ENCODE peak calls at places on chromosome 7, in four cellular contexts. Y is choroid plexus epithelial cell, I is cardiac fibroblast, B is endothelial cell of umbilical vein. Z is an unnamed sample.

GRCh38 chr7:91551377-91552175 is 287.3 kb downstream of the FZD1 start:
- DNase-seq in Y (no peak), I (no peak), B (peak), Z (no peak)

GRCh38 chr7:69932034-69932628 is 333.9 kb downstream of the AUTS2 start:
- DNase-seq in Y (peak), I (peak), B (no peak), Z (peak)

GRCh38 chr7:130960208-130960988 is 226.4 kb upstream of the KLF14 start:
- DNase-seq in Y (peak), I (peak), B (peak), Z (no peak)

GRCh38 chr7:31122649-31123058 is 70.5 kb downstream of the ADCYAP1R1 start:
- DNase-seq in Y (peak), I (peak), B (peak), Z (peak)

GRCh38 chr7:1027285-1028043 is 16.9 kb upstream of the GPR146 start:
- DNase-seq in Y (peak), I (peak), B (peak), Z (peak)

GRCh38 chr7:116630932-116631449 is 41.0 kb upstream of the MET start:
- DNase-seq in Y (peak), I (peak), B (no peak), Z (peak)

GRCh38 chr7:54774785-54775740 is 16.1 kb upstream of the SEC61G start:
- DNase-seq in Y (no peak), I (no peak), B (no peak), Z (no peak)

GRCh38 chr7:153301908-153302307 is 542.4 kb downstream of the ACTR3B start:
- DNase-seq in Y (no peak), I (no peak), B (no peak), Z (no peak)

GRCh38 chr7:101593556-101593955 is 35.5 kb downstream of the MYL10 start:
- DNase-seq in Y (no peak), I (no peak), B (no peak), Z (no peak)

GRCh38 chr7:11343818-11344413 is 370.2 kb downstream of the PHF14 start:
- DNase-seq in Y (peak), I (peak), B (peak), Z (no peak)

GRCh38 chr7:120825576-120825975 is 32.4 kb downstream of the TSPAN12 start:
- DNase-seq in Y (no peak), I (no peak), B (no peak), Z (no peak)

GRCh38 chr7:84159435-84159834 is 35.2 kb downstream of the SEMA3A start:
- DNase-seq in Y (no peak), I (no peak), B (no peak), Z (no peak)

GRCh38 chr7:122161628-122162027 is 17.6 kb upstream of the AASS start:
- DNase-seq in Y (peak), I (no peak), B (no peak), Z (no peak)

GRCh38 chr7:139714163-139714901 is 63.5 kb downstream of the HIPK2 start:
- DNase-seq in Y (no peak), I (no peak), B (no peak), Z (peak)

GRCh38 chr7:122893486-122893885 is 7.2 kb upstream of the CADPS2 start:
- DNase-seq in Y (no peak), I (no peak), B (no peak), Z (no peak)

GRCh38 chr7:49721441-49721840 is 52.0 kb upstream of the VWC2 start:
- DNase-seq in Y (no peak), I (no peak), B (no peak), Z (no peak)

GRCh38 chr7:16055263-16055976 is 365.9 kb downstream of the CRPPA start:
- DNase-seq in Y (no peak), I (no peak), B (no peak), Z (no peak)
- TF ChIP-seq CTCF in Y (no peak), I (no peak), B (no peak), Z (no peak)

GRCh38 chr7:6271694-6272371 is 591 bp downstream of the CYTH3 start:
- DNase-seq in Y (no peak), I (no peak), B (peak), Z (peak)
- TF ChIP-seq CTCF in Y (no peak), I (no peak), B (no peak), Z (no peak)

DNA sequence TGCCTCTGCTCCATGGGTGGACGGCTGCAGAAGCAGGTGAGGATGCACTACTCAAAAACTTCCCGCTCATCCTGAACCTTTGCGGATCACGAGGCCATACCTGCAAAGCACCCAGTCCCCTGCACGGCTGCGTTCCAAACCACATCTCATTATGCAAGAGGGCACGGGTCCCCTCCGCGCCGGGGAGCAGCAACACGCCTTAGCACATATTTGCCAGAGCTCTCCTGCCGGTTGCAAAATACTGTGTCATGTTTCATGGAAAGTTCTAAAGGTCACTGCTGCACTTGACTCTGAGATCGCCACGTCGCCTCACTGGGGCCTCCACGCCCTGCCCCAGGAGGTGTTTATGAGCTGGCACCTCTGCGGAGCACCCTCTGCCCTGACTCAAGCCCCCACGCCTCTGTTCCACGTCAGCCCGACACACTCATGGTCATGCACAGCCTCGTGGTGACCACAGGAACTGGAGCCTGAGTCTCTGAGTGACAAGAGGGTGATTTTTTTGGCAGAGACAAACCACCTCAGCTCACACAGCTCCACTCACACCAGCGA is 131.8 kb downstream of the PRKAG2 start:
- DNase-seq in Y (peak), I (peak), B (no peak), Z (no peak)
- TF ChIP-seq CTCF in Y (peak), I (peak), B (no peak), Z (no peak)

GRCh38 chr7:136267822-136268221 is 290.7 kb upstream of the MTPN start:
- DNase-seq in Y (no peak), I (no peak), B (no peak), Z (no peak)
- TF ChIP-seq CTCF in Y (no peak), I (no peak), B (no peak), Z (no peak)

DNA sequence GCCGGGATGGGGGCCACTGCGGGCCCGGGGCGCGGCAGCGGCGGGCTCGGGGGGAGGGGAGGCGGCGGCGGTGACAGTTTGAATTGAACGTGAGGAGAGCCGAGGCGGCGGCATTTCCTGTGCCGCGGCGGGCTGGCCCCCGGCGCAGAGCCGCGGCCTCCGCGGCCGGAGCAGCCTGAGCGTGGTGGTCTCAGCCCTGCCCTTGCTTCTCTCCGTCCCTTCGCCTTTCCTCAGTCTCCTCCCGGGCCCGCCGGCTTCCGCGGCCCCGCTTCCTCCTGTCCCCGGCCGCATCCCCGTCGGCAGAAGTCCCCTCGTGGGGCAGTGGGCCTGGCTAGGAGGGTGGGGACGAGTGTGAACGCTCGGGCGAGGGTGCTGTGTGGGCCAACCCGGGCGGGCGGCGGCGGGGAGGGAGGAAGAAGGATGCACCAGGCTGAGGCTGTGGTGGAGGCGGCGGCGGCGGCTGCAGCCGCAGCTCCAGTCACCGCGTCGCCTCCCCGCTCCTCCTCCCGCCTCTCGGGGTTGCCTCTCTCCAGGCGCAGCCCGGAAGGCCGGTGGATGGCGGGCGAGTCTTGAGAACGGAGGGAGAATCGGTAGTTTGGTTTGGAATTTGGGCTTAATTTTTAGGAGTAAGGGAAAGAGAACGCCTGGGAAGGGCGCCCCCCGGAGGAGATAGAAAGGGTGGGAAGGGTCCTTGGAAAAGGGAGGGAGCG is 690 bp downstream of the SEPTIN7 start:
- DNase-seq in Y (peak), I (peak), B (peak), Z (peak)
- TF ChIP-seq CTCF in Y (peak), I (peak), B (peak), Z (peak)

GRCh38 chr7:56188823-56189346 is 72.7 kb upstream of the NUPR2 start:
- DNase-seq in Y (no peak), I (no peak), B (no peak), Z (no peak)
- TF ChIP-seq CTCF in Y (no peak), I (no peak), B (no peak), Z (no peak)

GRCh38 chr7:98917331-98917730 is 39.0 kb downstream of the TRRAP start:
- DNase-seq in Y (no peak), I (no peak), B (no peak), Z (no peak)

GRCh38 chr7:98927125-98927524 is 48.8 kb downstream of the TRRAP start:
- DNase-seq in Y (no peak), I (no peak), B (no peak), Z (no peak)

GRCh38 chr7:98922392-98923107 is 44.2 kb downstream of the TRRAP start:
- DNase-seq in Y (peak), I (peak), B (no peak), Z (no peak)

GRCh38 chr7:98923512-98923911 is 45.2 kb downstream of the TRRAP start:
- DNase-seq in Y (no peak), I (no peak), B (no peak), Z (no peak)

GRCh38 chr7:98921608-98922372 is 43.5 kb downstream of the TRRAP start:
- DNase-seq in Y (no peak), I (no peak), B (no peak), Z (no peak)
- TF ChIP-seq CTCF in Y (peak), I (no peak), B (no peak), Z (no peak)